ENCODE peak calls at places on chromosomes 16 and 17, in ten cellular contexts. One of them, this sample, is unnamed.

GRCh38 chr16:56589141-56590039 is at the start of gene MT3:
- DNase-seq in IMR-90: no peak
- DNase-seq in cardiac muscle cell: peak; percentile 40
- DNase-seq in PC-9: peak; percentile 48
- DNase-seq in mesendoderm: peak; percentile 51
- DNase-seq in OCI-LY7: no peak
- DNase-seq in psoas muscle: peak; percentile 69
- DNase-seq in body of pancreas: peak; percentile 36
- DNase-seq in heart left ventricle: no peak
- DNase-seq in lower lobe of right lung: no peak
- DNase-seq in this sample: no peak

GRCh38 chr17:48432820-48433775 is 3.1 kb upstream of the SKAP1 start:
- DNase-seq in IMR-90: no peak
- DNase-seq in cardiac muscle cell: no peak
- DNase-seq in PC-9: no peak
- DNase-seq in mesendoderm: peak; percentile 83
- DNase-seq in OCI-LY7: no peak
- DNase-seq in psoas muscle: no peak
- DNase-seq in body of pancreas: no peak
- DNase-seq in heart left ventricle: no peak
- DNase-seq in lower lobe of right lung: no peak
- DNase-seq in this sample: no peak

GRCh38 chr16:23378921-23379320 is 74.1 kb downstream of the COG7 start:
- DNase-seq in IMR-90: no peak
- DNase-seq in cardiac muscle cell: no peak
- DNase-seq in PC-9: no peak
- DNase-seq in mesendoderm: no peak
- DNase-seq in OCI-LY7: no peak
- DNase-seq in psoas muscle: no peak
- DNase-seq in body of pancreas: no peak
- DNase-seq in heart left ventricle: no peak
- DNase-seq in lower lobe of right lung: peak; percentile 2
- DNase-seq in this sample: no peak

GRCh38 chr17:17868637-17869522 is 32.1 kb upstream of the SREBF1 start:
- DNase-seq in IMR-90: peak; percentile 62
- DNase-seq in cardiac muscle cell: no peak
- DNase-seq in PC-9: no peak
- DNase-seq in mesendoderm: peak; percentile 83
- DNase-seq in OCI-LY7: no peak
- DNase-seq in psoas muscle: no peak
- DNase-seq in body of pancreas: no peak
- DNase-seq in heart left ventricle: peak; percentile 60
- DNase-seq in lower lobe of right lung: no peak
- DNase-seq in this sample: no peak

GRCh38 chr16:26447570-26447969 is 619.2 kb upstream of the C16orf82 start:
- DNase-seq in IMR-90: no peak
- DNase-seq in cardiac muscle cell: no peak
- DNase-seq in PC-9: no peak
- DNase-seq in mesendoderm: no peak
- DNase-seq in OCI-LY7: no peak
- DNase-seq in psoas muscle: no peak
- DNase-seq in body of pancreas: no peak
- DNase-seq in heart left ventricle: no peak
- DNase-seq in lower lobe of right lung: no peak
- DNase-seq in this sample: no peak

GRCh38 chr17:79183221-79184158 is 108.9 kb downstream of the ENGASE start:
- DNase-seq in IMR-90: no peak
- DNase-seq in cardiac muscle cell: peak; percentile 74
- DNase-seq in PC-9: no peak
- DNase-seq in mesendoderm: peak; percentile 89
- DNase-seq in OCI-LY7: no peak
- DNase-seq in psoas muscle: no peak
- DNase-seq in body of pancreas: no peak
- DNase-seq in heart left ventricle: no peak
- DNase-seq in lower lobe of right lung: no peak
- DNase-seq in this sample: no peak

GRCh38 chr17:65914784-65915342 is 277.1 kb downstream of the CEP112 start:
- DNase-seq in IMR-90: no peak
- DNase-seq in cardiac muscle cell: no peak
- DNase-seq in PC-9: no peak
- DNase-seq in mesendoderm: no peak
- DNase-seq in OCI-LY7: peak; percentile 60
- DNase-seq in psoas muscle: no peak
- DNase-seq in body of pancreas: no peak
- DNase-seq in heart left ventricle: no peak
- DNase-seq in lower lobe of right lung: no peak
- DNase-seq in this sample: no peak

GRCh38 chr17:55513885-55514590 is 2.8 kb upstream of the SMIM36 start:
- DNase-seq in IMR-90: peak; percentile 55
- DNase-seq in cardiac muscle cell: peak; percentile 83
- DNase-seq in PC-9: peak; percentile 68
- DNase-seq in mesendoderm: peak; percentile 75
- DNase-seq in OCI-LY7: peak; percentile 83
- DNase-seq in psoas muscle: no peak
- DNase-seq in body of pancreas: peak; percentile 65
- DNase-seq in heart left ventricle: peak; percentile 42
- DNase-seq in lower lobe of right lung: peak; percentile 60
- DNase-seq in this sample: peak; percentile 81

GRCh38 chr16:15572329-15573001 is 70.5 kb downstream of the MARF1 start:
- DNase-seq in IMR-90: peak; percentile 67
- DNase-seq in cardiac muscle cell: no peak
- DNase-seq in PC-9: no peak
- DNase-seq in mesendoderm: no peak
- DNase-seq in OCI-LY7: no peak
- DNase-seq in psoas muscle: no peak
- DNase-seq in body of pancreas: no peak
- DNase-seq in heart left ventricle: no peak
- DNase-seq in lower lobe of right lung: no peak
- DNase-seq in this sample: no peak

DNA sequence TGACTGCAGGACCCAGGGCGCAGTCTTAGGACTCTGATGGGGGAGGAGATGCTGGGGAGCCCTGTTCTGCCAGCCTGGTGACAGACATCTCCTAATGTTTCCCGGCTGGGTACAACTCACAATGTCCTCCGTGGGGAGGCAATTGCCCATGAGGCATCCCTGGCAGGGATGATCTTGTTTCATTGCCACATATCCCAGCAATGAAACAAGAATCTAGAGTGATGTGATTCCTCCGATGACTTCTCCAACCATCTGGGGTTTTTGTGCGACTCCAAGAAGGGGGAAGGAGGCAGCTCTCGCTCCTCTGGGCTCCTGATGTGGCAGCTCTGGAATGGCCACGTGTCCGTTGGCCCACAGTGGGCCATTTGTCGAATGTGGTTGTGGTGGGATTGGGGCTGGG is 255.8 kb downstream of the SEC14L1 start:
- DNase-seq in IMR-90: no peak
- DNase-seq in cardiac muscle cell: no peak
- DNase-seq in PC-9: no peak
- DNase-seq in mesendoderm: no peak
- DNase-seq in OCI-LY7: no peak
- DNase-seq in psoas muscle: no peak
- DNase-seq in body of pancreas: no peak
- DNase-seq in heart left ventricle: no peak
- DNase-seq in lower lobe of right lung: no peak
- DNase-seq in this sample: no peak
- H3K4me1 ChIP-seq in IMR-90: peaks cover 39% of the 10 kb centered on the region
- H3K4me1 ChIP-seq in cardiac muscle cell: peaks cover 20% of the 10 kb centered on the region
- H3K4me1 ChIP-seq in PC-9: no peaks in the 10 kb centered on the region
- H3K4me1 ChIP-seq in mesendoderm: peaks cover 20% of the 10 kb centered on the region
- H3K4me1 ChIP-seq in OCI-LY7: peaks cover 32% of the 10 kb centered on the region
- H3K4me1 ChIP-seq in psoas muscle: peaks cover 72% of the 10 kb centered on the region
- H3K4me1 ChIP-seq in body of pancreas: peaks cover 68% of the 10 kb centered on the region
- H3K4me1 ChIP-seq in heart left ventricle: peaks cover 74% of the 10 kb centered on the region
- H3K4me1 ChIP-seq in lower lobe of right lung: peaks cover 57% of the 10 kb centered on the region
- H3K4me1 ChIP-seq in this sample: peaks cover 56% of the 10 kb centered on the region

GRCh38 chr17:82004485-82005455 is 17.9 kb downstream of the CENPX start:
- DNase-seq in IMR-90: no peak
- DNase-seq in cardiac muscle cell: no peak
- DNase-seq in PC-9: no peak
- DNase-seq in mesendoderm: no peak
- DNase-seq in OCI-LY7: no peak
- DNase-seq in psoas muscle: no peak
- DNase-seq in body of pancreas: no peak
- DNase-seq in heart left ventricle: no peak
- DNase-seq in lower lobe of right lung: no peak
- DNase-seq in this sample: no peak
- H3K4me1 ChIP-seq in IMR-90: peaks cover 27% of the 10 kb centered on the region
- H3K4me1 ChIP-seq in cardiac muscle cell: no peaks in the 10 kb centered on the region
- H3K4me1 ChIP-seq in PC-9: peaks cover 22% of the 10 kb centered on the region
- H3K4me1 ChIP-seq in mesendoderm: no peaks in the 10 kb centered on the region
- H3K4me1 ChIP-seq in OCI-LY7: no peaks in the 10 kb centered on the region
- H3K4me1 ChIP-seq in psoas muscle: peaks cover 51% of the 10 kb centered on the region
- H3K4me1 ChIP-seq in body of pancreas: no peaks in the 10 kb centered on the region
- H3K4me1 ChIP-seq in heart left ventricle: peaks cover 46% of the 10 kb centered on the region
- H3K4me1 ChIP-seq in lower lobe of right lung: peaks cover 12% of the 10 kb centered on the region
- H3K4me1 ChIP-seq in this sample: peaks cover 52% of the 10 kb centered on the region

GRCh38 chr16:2008009-2008526 is 1.6 kb downstream of the ZNF598 start:
- DNase-seq in IMR-90: peak; percentile 34
- DNase-seq in cardiac muscle cell: no peak
- DNase-seq in PC-9: peak; percentile 75
- DNase-seq in mesendoderm: no peak
- DNase-seq in OCI-LY7: peak; percentile 53
- DNase-seq in psoas muscle: peak; percentile 72
- DNase-seq in body of pancreas: peak; percentile 83
- DNase-seq in heart left ventricle: no peak
- DNase-seq in lower lobe of right lung: no peak
- DNase-seq in this sample: no peak
- H3K4me1 ChIP-seq in IMR-90: peaks cover 28% of the 10 kb centered on the region
- H3K4me1 ChIP-seq in cardiac muscle cell: peaks cover 23% of the 10 kb centered on the region
- H3K4me1 ChIP-seq in PC-9: peaks cover 19% of the 10 kb centered on the region
- H3K4me1 ChIP-seq in mesendoderm: peaks cover 12% of the 10 kb centered on the region
- H3K4me1 ChIP-seq in OCI-LY7: peaks cover 36% of the 10 kb centered on the region
- H3K4me1 ChIP-seq in psoas muscle: peaks cover 60% of the 10 kb centered on the region
- H3K4me1 ChIP-seq in body of pancreas: peaks cover 66% of the 10 kb centered on the region
- H3K4me1 ChIP-seq in heart left ventricle: peaks cover 59% of the 10 kb centered on the region
- H3K4me1 ChIP-seq in lower lobe of right lung: peaks cover 64% of the 10 kb centered on the region
- H3K4me1 ChIP-seq in this sample: peaks cover 28% of the 10 kb centered on the region

GRCh38 chr16:89919535-89920406 is 1.1 kb downstream of the MC1R start:
- DNase-seq in IMR-90: no peak
- DNase-seq in cardiac muscle cell: no peak
- DNase-seq in PC-9: no peak
- DNase-seq in mesendoderm: no peak
- DNase-seq in OCI-LY7: no peak
- DNase-seq in psoas muscle: no peak
- DNase-seq in body of pancreas: no peak
- DNase-seq in heart left ventricle: no peak
- DNase-seq in lower lobe of right lung: no peak
- DNase-seq in this sample: no peak
- H3K4me1 ChIP-seq in IMR-90: peaks cover 27% of the 10 kb centered on the region
- H3K4me1 ChIP-seq in cardiac muscle cell: no peaks in the 10 kb centered on the region
- H3K4me1 ChIP-seq in PC-9: peaks cover 42% of the 10 kb centered on the region
- H3K4me1 ChIP-seq in mesendoderm: peaks cover 8% of the 10 kb centered on the region
- H3K4me1 ChIP-seq in OCI-LY7: peaks cover 55% of the 10 kb centered on the region
- H3K4me1 ChIP-seq in psoas muscle: peaks cover 15% of the 10 kb centered on the region
- H3K4me1 ChIP-seq in body of pancreas: peaks cover 47% of the 10 kb centered on the region
- H3K4me1 ChIP-seq in heart left ventricle: peaks cover 46% of the 10 kb centered on the region
- H3K4me1 ChIP-seq in lower lobe of right lung: peaks cover 54% of the 10 kb centered on the region
- H3K4me1 ChIP-seq in this sample: peaks cover 20% of the 10 kb centered on the region